ENCODE peak calls at places on chromosomes 6 and 20, in eight cellular contexts. T is H9, U is mesenchymal stem cell, F is bronchial epithelial cell, A is EL, W is fibroblast of pulmonary artery, Y is M059J, N is GM13976. Z is an unnamed sample.

GRCh38 chr6:73409395-73409794 is 14.8 kb downstream of the DDX43 start:
- DNase-seq in T (no peak), W (peak; percentile 43), A (no peak), U (no peak), N (no peak), F (peak; percentile 47), Y (no peak), Z (no peak)

GRCh38 chr6:87916446-87916845 is 131.2 kb upstream of the SPACA1 start:
- DNase-seq in A (no peak), N (no peak), W (no peak), T (no peak), U (no peak), F (no peak), Y (no peak), Z (no peak)

GRCh38 chr6:87210979-87211378 is 55.6 kb downstream of the ZNF292 start:
- DNase-seq in U (no peak), N (peak; percentile 44), F (no peak), T (no peak), Y (no peak), W (no peak), A (no peak), Z (no peak)

GRCh38 chr6:158311193-158311592 is 1.1 kb upstream of the TULP4 start:
- DNase-seq in A (peak; percentile 11), N (no peak), W (peak; percentile 6), T (no peak), Y (no peak), F (no peak), U (no peak), Z (peak; percentile 67)

GRCh38 chr6:143961868-143962643 is 46.0 kb downstream of the PLAGL1 start:
- DNase-seq in Y (no peak), T (no peak), N (no peak), U (no peak), W (no peak), A (no peak), F (no peak), Z (no peak)

GRCh38 chr20:47782920-47783552 is 2.2 kb downstream of the SULF2 start:
- DNase-seq in U (no peak), A (no peak), Y (no peak), W (no peak), T (no peak), N (no peak), F (no peak), Z (no peak)

GRCh38 chr6:44527191-44527960 is 139.9 kb downstream of the CDC5L start:
- DNase-seq in U (no peak), F (no peak), N (no peak), T (peak; percentile 11), Y (no peak), W (no peak), A (no peak), Z (no peak)

GRCh38 chr20:34586488-34587163 is 28.1 kb downstream of the MAP1LC3A start:
- DNase-seq in N (no peak), W (no peak), A (no peak), F (no peak), U (no peak), T (no peak), Y (no peak), Z (no peak)

Z was measured in foreskin fibroblast.